ENCODE peak calls at places on chromosomes 6 and 20, in nine cellular contexts. T is stimulated activated naive CD8-positive, alpha-beta T cell treated with anti-CD3 and anti-CD28 coated beads, Interleukin-15, amount 100 ng/mL, for 72 hours; D is dorsolateral prefrontal cortex; U is GM20000; W is HT1080; J is left colon; S is GM04503; N is activated CD4-positive, alpha-beta T cell treated with anti-CD3 and anti-CD28 coated beads, Interleukin-2, amount 50 U/mL, for 1 hour; E is right cardiac atrium. Z is an unnamed sample.

GRCh38 chr20:4961746-4962145 is 39.6 kb downstream of the SLC23A2 start:
- DNase-seq in T (no peak), D (no peak), U (no peak), W (peak), J (no peak), S (peak), N (peak), E (no peak), Z (no peak)

GRCh38 chr6:92216717-92217116 is 1202.6 kb downstream of the EPHA7 start:
- DNase-seq in T (no peak), D (no peak), U (no peak), W (no peak), J (no peak), S (no peak), N (no peak), E (no peak), Z (no peak)

GRCh38 chr6:152151930-152152329 is 344.4 kb downstream of the ESR1 start:
- DNase-seq in T (no peak), D (no peak), U (no peak), W (no peak), J (no peak), S (no peak), N (no peak), E (no peak), Z (no peak)

GRCh38 chr20:57361517-57361916 is 10.5 kb downstream of the RAE1 start:
- DNase-seq in T (no peak), D (no peak), U (no peak), W (peak), J (no peak), S (peak), N (no peak), E (no peak), Z (no peak)

GRCh38 chr20:43755390-43755789 is 28.6 kb upstream of the GTSF1L start:
- DNase-seq in T (no peak), D (no peak), U (no peak), W (peak), J (no peak), S (no peak), N (no peak), E (no peak), Z (no peak)

GRCh38 chr6:44267252-44267651 is 1.9 kb upstream of the NFKBIE start:
- DNase-seq in T (no peak), D (no peak), U (no peak), W (no peak), J (no peak), S (no peak), N (no peak), E (no peak), Z (no peak)

GRCh38 chr20:47502271-47502730 is 614 bp downstream of the NCOA3 start:
- DNase-seq in T (no peak), D (no peak), U (no peak), W (peak), J (no peak), S (no peak), N (peak), E (no peak), Z (no peak)

GRCh38 chr6:133632906-133633305 is 256.0 kb upstream of the TCF21 start:
- DNase-seq in T (no peak), D (no peak), U (no peak), W (no peak), J (no peak), S (no peak), N (no peak), E (no peak), Z (no peak)